ENCODE peak calls at places on chromosomes 3 and 15, in six cellular contexts. One of them, this sample, is unnamed.
A peak's percentile ranks its signal among the peaks of the same experiment; 100 is the strongest.

GRCh38 chr15:52790166-52790708 is at the start of gene ONECUT1:
- DNase-seq in right atrium auricular region: no peak
- DNase-seq in activated CD4-positive, CD25-positive, alpha-beta regulatory T cell: no peak
- DNase-seq in hepatocyte: peak; percentile 86
- DNase-seq in renal cortical epithelial cell: no peak
- DNase-seq in activated T-cell treated with anti-CD3 and anti-CD28 coated beads, Interleukin-2, amount 50 U/mL, for 72 hours: peak; percentile 62
- DNase-seq in this sample: no peak

GRCh38 chr3:193240850-193241706 is at the start of gene PLAAT1:
- DNase-seq in right atrium auricular region: no peak
- DNase-seq in renal cortical epithelial cell: peak; percentile 8
- DNase-seq in hepatocyte: peak; percentile 88
- DNase-seq in activated T-cell treated with anti-CD3 and anti-CD28 coated beads, Interleukin-2, amount 50 U/mL, for 72 hours: peak; percentile 29
- DNase-seq in activated CD4-positive, CD25-positive, alpha-beta regulatory T cell: no peak
- DNase-seq in this sample: no peak

GRCh38 chr15:46089438-46090044 is 454.7 kb downstream of the SQOR start:
- DNase-seq in activated T-cell treated with anti-CD3 and anti-CD28 coated beads, Interleukin-2, amount 50 U/mL, for 72 hours: no peak
- DNase-seq in renal cortical epithelial cell: no peak
- DNase-seq in activated CD4-positive, CD25-positive, alpha-beta regulatory T cell: no peak
- DNase-seq in hepatocyte: no peak
- DNase-seq in right atrium auricular region: no peak
- DNase-seq in this sample: no peak

GRCh38 chr3:127162947-127163645 is 29.8 kb upstream of the PRR23E start:
- DNase-seq in right atrium auricular region: no peak
- DNase-seq in hepatocyte: peak; percentile 32
- DNase-seq in activated CD4-positive, CD25-positive, alpha-beta regulatory T cell: no peak
- DNase-seq in renal cortical epithelial cell: no peak
- DNase-seq in activated T-cell treated with anti-CD3 and anti-CD28 coated beads, Interleukin-2, amount 50 U/mL, for 72 hours: no peak
- DNase-seq in this sample: no peak

GRCh38 chr15:68403161-68403941 is 28.6 kb downstream of the ITGA11 start:
- DNase-seq in right atrium auricular region: peak; percentile 16
- DNase-seq in hepatocyte: no peak
- DNase-seq in activated T-cell treated with anti-CD3 and anti-CD28 coated beads, Interleukin-2, amount 50 U/mL, for 72 hours: no peak
- DNase-seq in renal cortical epithelial cell: no peak
- DNase-seq in activated CD4-positive, CD25-positive, alpha-beta regulatory T cell: no peak
- DNase-seq in this sample: no peak

GRCh38 chr3:119601154-119601553 is 3.5 kb downstream of the PLA1A start:
- DNase-seq in renal cortical epithelial cell: no peak
- DNase-seq in activated T-cell treated with anti-CD3 and anti-CD28 coated beads, Interleukin-2, amount 50 U/mL, for 72 hours: peak; percentile 9
- DNase-seq in activated CD4-positive, CD25-positive, alpha-beta regulatory T cell: no peak
- DNase-seq in hepatocyte: no peak
- DNase-seq in right atrium auricular region: no peak
- DNase-seq in this sample: no peak

GRCh38 chr15:39593071-39594055 is 12.5 kb downstream of the THBS1 start:
- DNase-seq in renal cortical epithelial cell: no peak
- DNase-seq in hepatocyte: no peak
- DNase-seq in activated CD4-positive, CD25-positive, alpha-beta regulatory T cell: no peak
- DNase-seq in right atrium auricular region: no peak
- DNase-seq in activated T-cell treated with anti-CD3 and anti-CD28 coated beads, Interleukin-2, amount 50 U/mL, for 72 hours: no peak
- DNase-seq in this sample: no peak

GRCh38 chr3:141795719-141796435 is 32.7 kb downstream of the GRK7 start:
- DNase-seq in renal cortical epithelial cell: no peak
- DNase-seq in activated T-cell treated with anti-CD3 and anti-CD28 coated beads, Interleukin-2, amount 50 U/mL, for 72 hours: peak; percentile 44
- DNase-seq in right atrium auricular region: peak; percentile 79
- DNase-seq in activated CD4-positive, CD25-positive, alpha-beta regulatory T cell: no peak
- DNase-seq in hepatocyte: no peak
- DNase-seq in this sample: no peak

GRCh38 chr3:32018723-32019564 is 37.4 kb downstream of the ZNF860 start:
- DNase-seq in right atrium auricular region: no peak
- DNase-seq in hepatocyte: peak; percentile 54
- DNase-seq in renal cortical epithelial cell: peak; percentile 62
- DNase-seq in activated CD4-positive, CD25-positive, alpha-beta regulatory T cell: no peak
- DNase-seq in activated T-cell treated with anti-CD3 and anti-CD28 coated beads, Interleukin-2, amount 50 U/mL, for 72 hours: no peak
- DNase-seq in this sample: no peak

GRCh38 chr3:107263269-107264021 is 113.8 kb upstream of the CCDC54 start:
- DNase-seq in renal cortical epithelial cell: peak; percentile 21
- DNase-seq in hepatocyte: no peak
- DNase-seq in activated T-cell treated with anti-CD3 and anti-CD28 coated beads, Interleukin-2, amount 50 U/mL, for 72 hours: no peak
- DNase-seq in activated CD4-positive, CD25-positive, alpha-beta regulatory T cell: no peak
- DNase-seq in right atrium auricular region: no peak
- DNase-seq in this sample: no peak

GRCh38 chr15:67193223-67194009 is 61.0 kb downstream of the AAGAB start:
- DNase-seq in renal cortical epithelial cell: no peak
- DNase-seq in hepatocyte: peak; percentile 43
- DNase-seq in right atrium auricular region: peak; percentile 61
- DNase-seq in activated T-cell treated with anti-CD3 and anti-CD28 coated beads, Interleukin-2, amount 50 U/mL, for 72 hours: no peak
- DNase-seq in activated CD4-positive, CD25-positive, alpha-beta regulatory T cell: no peak
- DNase-seq in this sample: no peak

GRCh38 chr3:8875831-8876230 is 87.4 kb downstream of the RAD18 start:
- DNase-seq in hepatocyte: no peak
- DNase-seq in right atrium auricular region: no peak
- DNase-seq in activated CD4-positive, CD25-positive, alpha-beta regulatory T cell: no peak
- DNase-seq in activated T-cell treated with anti-CD3 and anti-CD28 coated beads, Interleukin-2, amount 50 U/mL, for 72 hours: no peak
- DNase-seq in renal cortical epithelial cell: no peak
- DNase-seq in this sample: no peak

GRCh38 chr3:73745429-73746247 is 120.9 kb upstream of the PDZRN3 start:
- DNase-seq in activated T-cell treated with anti-CD3 and anti-CD28 coated beads, Interleukin-2, amount 50 U/mL, for 72 hours: no peak
- DNase-seq in renal cortical epithelial cell: no peak
- DNase-seq in right atrium auricular region: no peak
- DNase-seq in activated CD4-positive, CD25-positive, alpha-beta regulatory T cell: no peak
- DNase-seq in hepatocyte: no peak
- DNase-seq in this sample: no peak

GRCh38 chr3:181630873-181631272 is 80.9 kb upstream of the SOX2 start:
- DNase-seq in activated CD4-positive, CD25-positive, alpha-beta regulatory T cell: no peak
- DNase-seq in renal cortical epithelial cell: no peak
- DNase-seq in activated T-cell treated with anti-CD3 and anti-CD28 coated beads, Interleukin-2, amount 50 U/mL, for 72 hours: no peak
- DNase-seq in hepatocyte: no peak
- DNase-seq in right atrium auricular region: no peak
- DNase-seq in this sample: no peak

GRCh38 chr15:19973718-19974117 is 567.9 kb downstream of the GOLGA6L6 start:
- DNase-seq in activated T-cell treated with anti-CD3 and anti-CD28 coated beads, Interleukin-2, amount 50 U/mL, for 72 hours: peak; percentile 13
- DNase-seq in hepatocyte: no peak
- DNase-seq in renal cortical epithelial cell: no peak
- DNase-seq in right atrium auricular region: no peak
- DNase-seq in activated CD4-positive, CD25-positive, alpha-beta regulatory T cell: no peak
- DNase-seq in this sample: no peak

GRCh38 chr15:58228708-58229107 is 90.5 kb downstream of the AQP9 start:
- DNase-seq in activated T-cell treated with anti-CD3 and anti-CD28 coated beads, Interleukin-2, amount 50 U/mL, for 72 hours: no peak
- DNase-seq in activated CD4-positive, CD25-positive, alpha-beta regulatory T cell: no peak
- DNase-seq in hepatocyte: peak; percentile 27
- DNase-seq in renal cortical epithelial cell: peak; percentile 95
- DNase-seq in right atrium auricular region: no peak
- DNase-seq in this sample: peak; percentile 86

GRCh38 chr3:128395500-128396125 is 71.1 kb downstream of the DNAJB8 start:
- DNase-seq in activated CD4-positive, CD25-positive, alpha-beta regulatory T cell: no peak
- DNase-seq in hepatocyte: no peak
- DNase-seq in renal cortical epithelial cell: no peak
- DNase-seq in right atrium auricular region: peak; percentile 75
- DNase-seq in activated T-cell treated with anti-CD3 and anti-CD28 coated beads, Interleukin-2, amount 50 U/mL, for 72 hours: no peak
- DNase-seq in this sample: no peak

GRCh38 chr3:146605106-146605505 is at the start of gene PLSCR5:
- DNase-seq in renal cortical epithelial cell: no peak
- DNase-seq in hepatocyte: peak; percentile 13
- DNase-seq in right atrium auricular region: no peak
- DNase-seq in activated CD4-positive, CD25-positive, alpha-beta regulatory T cell: no peak
- DNase-seq in activated T-cell treated with anti-CD3 and anti-CD28 coated beads, Interleukin-2, amount 50 U/mL, for 72 hours: no peak
- DNase-seq in this sample: no peak

GRCh38 chr15:98865397-98866339 is 141.9 kb downstream of the PGPEP1L start:
- DNase-seq in activated T-cell treated with anti-CD3 and anti-CD28 coated beads, Interleukin-2, amount 50 U/mL, for 72 hours: peak; percentile 78
- DNase-seq in hepatocyte: no peak
- DNase-seq in right atrium auricular region: peak; percentile 78
- DNase-seq in renal cortical epithelial cell: no peak
- DNase-seq in activated CD4-positive, CD25-positive, alpha-beta regulatory T cell: peak; percentile 37
- DNase-seq in this sample: no peak

GRCh38 chr3:155805204-155805801 is 775 bp downstream of the C3orf33 start:
- DNase-seq in hepatocyte: no peak
- DNase-seq in right atrium auricular region: peak; percentile 60
- DNase-seq in activated T-cell treated with anti-CD3 and anti-CD28 coated beads, Interleukin-2, amount 50 U/mL, for 72 hours: no peak
- DNase-seq in renal cortical epithelial cell: peak; percentile 11
- DNase-seq in activated CD4-positive, CD25-positive, alpha-beta regulatory T cell: no peak
- DNase-seq in this sample: no peak

GRCh38 chr3:195443391-195443989 is 670 bp upstream of the ACAP2 start:
- DNase-seq in activated CD4-positive, CD25-positive, alpha-beta regulatory T cell: no peak
- DNase-seq in renal cortical epithelial cell: no peak
- DNase-seq in right atrium auricular region: peak; percentile 49
- DNase-seq in activated T-cell treated with anti-CD3 and anti-CD28 coated beads, Interleukin-2, amount 50 U/mL, for 72 hours: no peak
- DNase-seq in hepatocyte: no peak
- DNase-seq in this sample: no peak

GRCh38 chr3:2517479-2518188 is 419.0 kb downstream of the CNTN4 start:
- DNase-seq in right atrium auricular region: no peak
- DNase-seq in hepatocyte: peak; percentile 39
- DNase-seq in renal cortical epithelial cell: no peak
- DNase-seq in activated CD4-positive, CD25-positive, alpha-beta regulatory T cell: no peak
- DNase-seq in activated T-cell treated with anti-CD3 and anti-CD28 coated beads, Interleukin-2, amount 50 U/mL, for 72 hours: no peak
- DNase-seq in this sample: no peak

GRCh38 chr15:57607570-57608000 is 15.9 kb downstream of the MYZAP start:
- DNase-seq in activated CD4-positive, CD25-positive, alpha-beta regulatory T cell: no peak
- DNase-seq in activated T-cell treated with anti-CD3 and anti-CD28 coated beads, Interleukin-2, amount 50 U/mL, for 72 hours: no peak
- DNase-seq in hepatocyte: peak; percentile 85
- DNase-seq in renal cortical epithelial cell: peak; percentile 94
- DNase-seq in right atrium auricular region: peak; percentile 80
- DNase-seq in this sample: peak; percentile 46

GRCh38 chr15:98812711-98813441 is 164.5 kb downstream of the IGF1R start:
- DNase-seq in hepatocyte: peak; percentile 46
- DNase-seq in activated CD4-positive, CD25-positive, alpha-beta regulatory T cell: no peak
- DNase-seq in renal cortical epithelial cell: no peak
- DNase-seq in right atrium auricular region: no peak
- DNase-seq in activated T-cell treated with anti-CD3 and anti-CD28 coated beads, Interleukin-2, amount 50 U/mL, for 72 hours: no peak
- DNase-seq in this sample: no peak

GRCh38 chr3:71185733-71186455 is 397.6 kb downstream of the FOXP1 start:
- DNase-seq in activated T-cell treated with anti-CD3 and anti-CD28 coated beads, Interleukin-2, amount 50 U/mL, for 72 hours: peak; percentile 37
- DNase-seq in right atrium auricular region: no peak
- DNase-seq in renal cortical epithelial cell: no peak
- DNase-seq in hepatocyte: peak; percentile 31
- DNase-seq in activated CD4-positive, CD25-positive, alpha-beta regulatory T cell: peak; percentile 12
- DNase-seq in this sample: no peak

GRCh38 chr3:140432176-140432753 is 245.6 kb upstream of the TRIM42 start:
- DNase-seq in hepatocyte: no peak
- DNase-seq in activated T-cell treated with anti-CD3 and anti-CD28 coated beads, Interleukin-2, amount 50 U/mL, for 72 hours: no peak
- DNase-seq in renal cortical epithelial cell: peak; percentile 48
- DNase-seq in activated CD4-positive, CD25-positive, alpha-beta regulatory T cell: no peak
- DNase-seq in right atrium auricular region: peak; percentile 32
- DNase-seq in this sample: no peak

GRCh38 chr15:39497759-39498565 is 82.9 kb upstream of the THBS1 start:
- DNase-seq in activated T-cell treated with anti-CD3 and anti-CD28 coated beads, Interleukin-2, amount 50 U/mL, for 72 hours: peak; percentile 9
- DNase-seq in hepatocyte: no peak
- DNase-seq in renal cortical epithelial cell: no peak
- DNase-seq in activated CD4-positive, CD25-positive, alpha-beta regulatory T cell: no peak
- DNase-seq in right atrium auricular region: no peak
- DNase-seq in this sample: no peak

GRCh38 chr3:195907730-195908438 is 467 bp downstream of the TNK2 start:
- DNase-seq in right atrium auricular region: peak; percentile 81
- DNase-seq in activated CD4-positive, CD25-positive, alpha-beta regulatory T cell: peak; percentile 46
- DNase-seq in renal cortical epithelial cell: no peak
- DNase-seq in hepatocyte: peak; percentile 68
- DNase-seq in activated T-cell treated with anti-CD3 and anti-CD28 coated beads, Interleukin-2, amount 50 U/mL, for 72 hours: peak; percentile 69
- DNase-seq in this sample: no peak

GRCh38 chr15:93467327-93467726 is 378.3 kb upstream of the RGMA start:
- DNase-seq in right atrium auricular region: peak; percentile 83
- DNase-seq in activated T-cell treated with anti-CD3 and anti-CD28 coated beads, Interleukin-2, amount 50 U/mL, for 72 hours: no peak
- DNase-seq in renal cortical epithelial cell: peak; percentile 91
- DNase-seq in activated CD4-positive, CD25-positive, alpha-beta regulatory T cell: no peak
- DNase-seq in hepatocyte: no peak
- DNase-seq in this sample: peak; percentile 89

GRCh38 chr3:55191911-55192787 is 264.3 kb upstream of the LRTM1 start:
- DNase-seq in hepatocyte: no peak
- DNase-seq in activated T-cell treated with anti-CD3 and anti-CD28 coated beads, Interleukin-2, amount 50 U/mL, for 72 hours: no peak
- DNase-seq in activated CD4-positive, CD25-positive, alpha-beta regulatory T cell: no peak
- DNase-seq in renal cortical epithelial cell: peak; percentile 99
- DNase-seq in right atrium auricular region: no peak
- DNase-seq in this sample: peak; percentile 94

GRCh38 chr15:87816016-87816415 is 440.5 kb downstream of the NTRK3 start:
- DNase-seq in renal cortical epithelial cell: peak; percentile 42
- DNase-seq in activated T-cell treated with anti-CD3 and anti-CD28 coated beads, Interleukin-2, amount 50 U/mL, for 72 hours: no peak
- DNase-seq in activated CD4-positive, CD25-positive, alpha-beta regulatory T cell: no peak
- DNase-seq in hepatocyte: no peak
- DNase-seq in right atrium auricular region: no peak
- DNase-seq in this sample: no peak

GRCh38 chr3:182117131-182117530 is 405.4 kb downstream of the SOX2 start:
- DNase-seq in activated T-cell treated with anti-CD3 and anti-CD28 coated beads, Interleukin-2, amount 50 U/mL, for 72 hours: no peak
- DNase-seq in renal cortical epithelial cell: no peak
- DNase-seq in right atrium auricular region: no peak
- DNase-seq in activated CD4-positive, CD25-positive, alpha-beta regulatory T cell: no peak
- DNase-seq in hepatocyte: no peak
- DNase-seq in this sample: no peak

GRCh38 chr15:96171842-96172241 is 158.7 kb upstream of the NR2F2 start:
- DNase-seq in activated CD4-positive, CD25-positive, alpha-beta regulatory T cell: no peak
- DNase-seq in activated T-cell treated with anti-CD3 and anti-CD28 coated beads, Interleukin-2, amount 50 U/mL, for 72 hours: no peak
- DNase-seq in renal cortical epithelial cell: peak; percentile 86
- DNase-seq in right atrium auricular region: no peak
- DNase-seq in hepatocyte: peak; percentile 55
- DNase-seq in this sample: peak; percentile 57

GRCh38 chr15:29952245-29952644 is 130.0 kb upstream of the TJP1 start:
- DNase-seq in renal cortical epithelial cell: peak; percentile 63
- DNase-seq in activated CD4-positive, CD25-positive, alpha-beta regulatory T cell: no peak
- DNase-seq in right atrium auricular region: no peak
- DNase-seq in hepatocyte: no peak
- DNase-seq in activated T-cell treated with anti-CD3 and anti-CD28 coated beads, Interleukin-2, amount 50 U/mL, for 72 hours: no peak
- DNase-seq in this sample: no peak

GRCh38 chr15:69939513-69940440 is 157.9 kb downstream of the TLE3 start:
- DNase-seq in renal cortical epithelial cell: no peak
- DNase-seq in activated T-cell treated with anti-CD3 and anti-CD28 coated beads, Interleukin-2, amount 50 U/mL, for 72 hours: no peak
- DNase-seq in hepatocyte: peak; percentile 19
- DNase-seq in right atrium auricular region: no peak
- DNase-seq in activated CD4-positive, CD25-positive, alpha-beta regulatory T cell: no peak
- DNase-seq in this sample: no peak

GRCh38 chr15:99954361-99955180 is 221.3 kb upstream of the LYSMD4 start:
- DNase-seq in right atrium auricular region: peak; percentile 43
- DNase-seq in activated T-cell treated with anti-CD3 and anti-CD28 coated beads, Interleukin-2, amount 50 U/mL, for 72 hours: no peak
- DNase-seq in renal cortical epithelial cell: peak; percentile 21
- DNase-seq in hepatocyte: no peak
- DNase-seq in activated CD4-positive, CD25-positive, alpha-beta regulatory T cell: no peak
- DNase-seq in this sample: no peak

This sample was measured in epithelial cell of proximal tubule.